ENCODE peak calls at places on chromosomes 7 and 10, in four cellular contexts. One of them, this sample, is unnamed.

GRCh38 chr10:43204394-43204942 is 62.4 kb downstream of the RASGEF1A start:
- DNase-seq in mucosa of descending colon: peak; percentile 45
- DNase-seq in neural progenitor cell: no peak
- DNase-seq in heart left ventricle: peak; percentile 16
- DNase-seq in this sample: peak; percentile 48

GRCh38 chr10:113386005-113386404 is 166.8 kb upstream of the HABP2 start:
- DNase-seq in mucosa of descending colon: no peak
- DNase-seq in neural progenitor cell: no peak
- DNase-seq in heart left ventricle: no peak
- DNase-seq in this sample: peak; percentile 73

GRCh38 chr10:101305241-101306230 is 48.4 kb upstream of the BTRC start:
- DNase-seq in mucosa of descending colon: no peak
- DNase-seq in neural progenitor cell: peak; percentile 87
- DNase-seq in heart left ventricle: no peak
- DNase-seq in this sample: no peak

GRCh38 chr7:73376671-73377412 is 48.9 kb downstream of the FKBP6 start:
- DNase-seq in mucosa of descending colon: no peak
- DNase-seq in neural progenitor cell: no peak
- DNase-seq in heart left ventricle: no peak
- DNase-seq in this sample: no peak

GRCh38 chr7:112143151-112143550 is 63.0 kb downstream of the DOCK4 start:
- DNase-seq in mucosa of descending colon: no peak
- DNase-seq in neural progenitor cell: no peak
- DNase-seq in heart left ventricle: no peak
- DNase-seq in this sample: no peak

GRCh38 chr7:98869001-98869373 is 827 bp downstream of the TMEM130 start:
- DNase-seq in mucosa of descending colon: peak; percentile 33
- DNase-seq in neural progenitor cell: no peak
- DNase-seq in heart left ventricle: no peak
- DNase-seq in this sample: no peak

GRCh38 chr7:429828-430180 is 89.8 kb downstream of the PDGFA start:
- DNase-seq in mucosa of descending colon: no peak
- DNase-seq in neural progenitor cell: no peak
- DNase-seq in heart left ventricle: no peak
- DNase-seq in this sample: no peak

GRCh38 chr10:21517134-21517982 is 8.1 kb downstream of the SKIDA1 start:
- DNase-seq in mucosa of descending colon: peak; percentile 59
- DNase-seq in neural progenitor cell: peak; percentile 86
- DNase-seq in heart left ventricle: peak; percentile 69
- DNase-seq in this sample: peak; percentile 70

GRCh38 chr10:51083280-51083986 is 9.1 kb downstream of the PRKG1 start:
- DNase-seq in mucosa of descending colon: no peak
- DNase-seq in neural progenitor cell: peak; percentile 36
- DNase-seq in heart left ventricle: no peak
- DNase-seq in this sample: no peak

GRCh38 chr7:127536426-127537152 is 48.8 kb downstream of the GCC1 start:
- DNase-seq in mucosa of descending colon: no peak
- DNase-seq in neural progenitor cell: peak; percentile 42
- DNase-seq in heart left ventricle: no peak
- DNase-seq in this sample: no peak

GRCh38 chr7:78006063-78006755 is 207.6 kb downstream of the PHTF2 start:
- DNase-seq in mucosa of descending colon: no peak
- DNase-seq in neural progenitor cell: peak; percentile 30
- DNase-seq in heart left ventricle: no peak
- DNase-seq in this sample: no peak

GRCh38 chr10:124739996-124740373 is 4.2 kb downstream of the FAM53B start:
- DNase-seq in mucosa of descending colon: no peak
- DNase-seq in neural progenitor cell: no peak
- DNase-seq in heart left ventricle: no peak
- DNase-seq in this sample: no peak
- H3K4me3 ChIP-seq in mucosa of descending colon: no peak overlapping the region
- H3K4me3 ChIP-seq in neural progenitor cell: peak overlapping the region; percentile 22
- H3K4me3 ChIP-seq in heart left ventricle: no peak overlapping the region
- H3K4me3 ChIP-seq in this sample: peak overlapping the region; percentile 28

GRCh38 chr10:74058658-74059057 is 60.7 kb downstream of the VCL start:
- DNase-seq in mucosa of descending colon: no peak
- DNase-seq in neural progenitor cell: peak; percentile 28
- DNase-seq in heart left ventricle: no peak
- DNase-seq in this sample: no peak
- TF ChIP-seq CTCF in mucosa of descending colon: no peak
- TF ChIP-seq CTCF in neural progenitor cell: peak; percentile 14
- TF ChIP-seq CTCF in heart left ventricle: no peak
- TF ChIP-seq CTCF in this sample: no peak

DNA sequence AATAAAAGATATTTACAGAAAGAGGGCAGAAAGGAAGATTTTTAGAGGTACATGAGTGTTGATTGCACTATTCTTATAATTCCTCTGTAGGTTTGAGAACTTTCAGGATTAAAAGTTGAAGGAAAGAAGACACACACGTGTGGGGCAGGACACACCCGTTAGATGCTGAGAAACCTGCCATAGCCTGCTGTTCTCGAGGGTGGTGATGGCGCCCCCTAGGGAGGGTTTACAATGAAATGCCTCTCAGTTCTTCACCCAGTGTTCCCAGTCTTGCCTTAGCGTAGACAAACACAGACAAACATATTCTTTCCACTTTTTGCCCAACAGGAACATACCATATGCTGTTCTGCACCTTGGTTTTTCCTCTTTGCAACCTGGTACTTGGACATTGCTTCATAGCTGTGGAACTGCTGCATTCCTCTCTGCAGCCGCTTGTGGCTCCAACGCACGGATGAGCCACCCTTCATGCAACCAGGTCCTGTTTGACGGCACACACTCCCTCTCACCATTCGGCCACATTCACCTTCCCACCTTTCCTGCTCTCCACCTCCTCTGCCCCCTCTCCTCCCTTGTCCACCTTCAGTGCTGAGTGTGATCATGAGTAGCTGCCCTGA is 23.3 kb upstream of the HSPA12A start:
- DNase-seq in mucosa of descending colon: no peak
- DNase-seq in neural progenitor cell: no peak
- DNase-seq in heart left ventricle: no peak
- DNase-seq in this sample: no peak
- H3K4me3 ChIP-seq in mucosa of descending colon: no peak overlapping the region
- H3K4me3 ChIP-seq in neural progenitor cell: no peak overlapping the region
- H3K4me3 ChIP-seq in heart left ventricle: no peak overlapping the region
- H3K4me3 ChIP-seq in this sample: no peak overlapping the region

DNA sequence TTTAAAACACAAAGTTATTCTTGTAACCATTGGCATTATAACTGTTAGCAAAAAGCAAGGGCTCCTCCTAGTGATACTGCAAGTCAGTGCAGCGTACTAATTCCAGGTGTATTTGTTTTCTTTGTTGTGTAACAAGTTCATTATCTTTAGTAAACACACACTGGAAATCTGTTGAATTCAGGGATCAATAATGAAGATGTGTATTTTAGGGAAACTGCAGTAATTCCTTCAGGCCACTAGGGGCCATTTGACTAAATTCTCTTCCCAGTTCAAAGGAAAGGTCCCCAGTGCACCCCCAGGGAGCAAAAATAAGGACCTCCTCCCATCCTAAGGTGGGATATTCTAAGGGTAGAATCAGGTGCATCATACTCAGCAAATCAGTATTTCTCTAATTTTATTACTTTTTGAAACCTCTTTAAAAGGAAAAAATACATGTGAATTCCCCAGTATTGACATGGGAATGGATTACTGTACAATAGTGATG is 158.6 kb upstream of the LYZL1 start:
- DNase-seq in mucosa of descending colon: no peak
- DNase-seq in neural progenitor cell: peak; percentile 15
- DNase-seq in heart left ventricle: no peak
- DNase-seq in this sample: no peak
- TF ChIP-seq CTCF in mucosa of descending colon: no peak
- TF ChIP-seq CTCF in neural progenitor cell: peak; percentile 75
- TF ChIP-seq CTCF in heart left ventricle: peak; percentile 49
- TF ChIP-seq CTCF in this sample: peak; percentile 62

DNA sequence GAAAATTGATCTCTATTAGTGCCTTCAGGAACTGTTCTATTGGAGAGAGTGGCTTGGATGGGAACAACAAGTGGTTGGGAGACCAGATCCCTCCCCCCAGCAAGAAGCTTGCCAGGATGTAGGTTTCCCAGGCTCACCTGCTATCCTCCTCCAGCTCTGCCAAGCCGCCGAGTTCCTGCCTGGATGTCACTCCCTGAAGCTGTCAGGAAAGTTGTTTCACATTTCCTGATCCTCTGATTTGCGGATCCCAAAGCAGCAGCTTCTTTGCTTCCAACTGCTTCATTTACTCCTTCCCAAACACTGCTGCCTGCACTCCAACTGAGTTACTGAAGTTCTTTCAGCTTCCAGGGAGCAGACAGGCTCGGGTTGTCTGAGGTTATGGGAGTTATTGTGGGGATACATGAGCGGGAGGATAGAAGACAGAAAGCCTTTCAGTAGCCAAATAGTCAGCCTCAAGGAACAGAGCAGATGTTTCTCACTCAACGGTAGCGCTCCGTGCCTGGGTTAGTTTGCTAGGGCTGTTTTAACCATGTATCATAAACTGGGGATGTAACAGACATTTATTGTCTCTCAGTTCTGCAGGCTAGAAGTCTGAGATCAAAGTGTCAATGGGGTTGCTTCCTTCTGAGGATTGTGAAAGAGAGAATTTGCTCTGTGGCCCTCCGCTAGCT is 515.9 kb downstream of the REEP3 start:
- DNase-seq in mucosa of descending colon: no peak
- DNase-seq in neural progenitor cell: no peak
- DNase-seq in heart left ventricle: peak; percentile 23
- DNase-seq in this sample: no peak
- H3K4me3 ChIP-seq in mucosa of descending colon: no peak overlapping the region
- H3K4me3 ChIP-seq in neural progenitor cell: no peak overlapping the region
- H3K4me3 ChIP-seq in heart left ventricle: no peak overlapping the region
- H3K4me3 ChIP-seq in this sample: no peak overlapping the region

GRCh38 chr10:131760416-131761166 is 140.2 kb upstream of the PPP2R2D start:
- DNase-seq in mucosa of descending colon: no peak
- DNase-seq in neural progenitor cell: peak; percentile 75
- DNase-seq in heart left ventricle: no peak
- DNase-seq in this sample: no peak

GRCh38 chr10:131757285-131758058 is 143.3 kb upstream of the PPP2R2D start:
- DNase-seq in mucosa of descending colon: no peak
- DNase-seq in neural progenitor cell: no peak
- DNase-seq in heart left ventricle: no peak
- DNase-seq in this sample: no peak

GRCh38 chr10:131759347-131759746 is 141.5 kb upstream of the PPP2R2D start:
- DNase-seq in mucosa of descending colon: no peak
- DNase-seq in neural progenitor cell: no peak
- DNase-seq in heart left ventricle: no peak
- DNase-seq in this sample: no peak

GRCh38 chr10:131758942-131759315 is 141.9 kb upstream of the PPP2R2D start:
- DNase-seq in mucosa of descending colon: no peak
- DNase-seq in neural progenitor cell: no peak
- DNase-seq in heart left ventricle: no peak
- DNase-seq in this sample: no peak

DNA sequence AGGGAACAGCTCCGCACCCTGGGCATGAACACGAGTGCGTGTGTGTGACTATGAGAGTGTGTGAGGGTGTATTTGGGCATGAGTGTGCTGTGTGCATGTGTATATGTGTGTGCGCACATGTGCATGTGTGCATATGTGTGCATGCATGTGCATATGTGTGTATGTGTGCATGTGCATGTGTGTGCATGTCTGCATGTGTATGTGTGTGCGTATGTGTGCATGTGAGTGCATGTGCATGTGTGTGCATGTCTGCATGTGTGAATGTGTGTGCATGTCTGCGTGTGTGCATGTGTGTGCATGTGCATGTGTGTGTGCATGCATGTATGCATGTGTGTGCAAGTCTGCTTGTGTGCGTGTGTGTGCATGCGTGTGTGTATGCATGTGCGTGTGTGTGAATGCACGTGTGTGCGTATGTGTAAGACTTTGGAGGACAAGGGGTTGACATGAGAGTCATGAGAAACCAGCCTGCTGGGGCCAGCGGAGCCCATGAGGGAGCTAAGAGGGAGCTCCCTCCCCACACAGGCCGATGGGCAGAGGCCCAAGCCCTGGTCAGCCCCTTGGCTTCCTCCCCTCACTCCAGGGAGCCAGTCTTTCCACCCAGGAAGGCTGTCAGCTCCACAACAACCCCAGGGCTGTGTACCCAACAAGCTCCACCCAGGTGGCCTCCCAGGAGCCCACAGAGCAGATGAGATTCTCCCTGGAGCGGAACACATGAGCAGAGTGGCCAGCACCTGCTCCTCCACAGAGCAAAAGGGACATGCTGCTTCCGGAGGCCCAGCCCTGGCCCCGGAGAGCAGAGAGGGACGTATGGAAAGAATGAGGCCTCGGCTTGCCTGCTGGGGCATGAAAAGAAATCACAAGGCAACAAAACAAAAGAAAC is 142.5 kb upstream of the PPP2R2D start:
- DNase-seq in mucosa of descending colon: no peak
- DNase-seq in neural progenitor cell: peak; percentile 47
- DNase-seq in heart left ventricle: no peak
- DNase-seq in this sample: no peak
- TF ChIP-seq CTCF in mucosa of descending colon: no peak
- TF ChIP-seq CTCF in neural progenitor cell: no peak
- TF ChIP-seq CTCF in heart left ventricle: no peak
- TF ChIP-seq CTCF in this sample: no peak

DNA sequence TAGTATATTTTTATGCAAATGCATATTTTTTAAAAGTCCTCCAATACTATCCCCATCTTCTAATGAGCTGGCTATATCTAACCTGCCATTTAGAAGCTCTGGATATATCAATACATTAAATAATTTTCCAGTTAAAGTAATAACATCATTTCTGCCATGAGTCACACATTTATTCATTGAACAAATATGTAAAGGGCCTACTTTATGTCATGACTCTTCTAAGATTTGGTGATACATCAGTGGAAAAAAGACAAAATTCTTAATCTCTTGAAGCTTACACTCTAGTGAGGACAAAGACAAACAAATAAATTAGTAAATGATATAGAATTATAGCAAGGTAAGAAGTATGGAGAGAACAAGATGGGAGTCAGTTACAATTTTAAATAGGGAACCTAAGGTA is 716.8 kb upstream of the LRRTM3 start:
- DNase-seq in mucosa of descending colon: no peak
- DNase-seq in neural progenitor cell: no peak
- DNase-seq in heart left ventricle: no peak
- DNase-seq in this sample: no peak
- H3K4me3 ChIP-seq in mucosa of descending colon: no peak overlapping the region
- H3K4me3 ChIP-seq in neural progenitor cell: no peak overlapping the region
- H3K4me3 ChIP-seq in heart left ventricle: no peak overlapping the region
- H3K4me3 ChIP-seq in this sample: no peak overlapping the region

DNA sequence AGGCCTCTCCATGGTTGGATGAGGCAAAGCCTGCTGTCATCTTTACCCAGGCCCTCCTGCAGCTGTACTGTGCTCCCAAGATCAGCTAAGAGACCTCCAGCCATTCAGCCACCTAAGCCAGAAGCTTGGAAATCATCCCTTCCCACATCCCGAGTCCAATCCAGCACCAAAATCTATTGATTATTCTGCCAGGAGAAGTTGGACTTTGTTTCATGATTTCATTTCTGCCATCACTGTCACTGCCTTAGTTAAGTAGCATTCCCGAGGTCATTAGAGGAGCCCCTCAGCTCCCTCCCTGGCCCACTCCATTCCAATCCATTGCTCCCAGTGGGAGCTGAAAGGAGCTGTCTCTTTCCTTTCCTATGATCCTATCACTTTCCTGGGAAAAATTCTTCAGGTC is 14.1 kb downstream of the AKR1E2 start:
- DNase-seq in mucosa of descending colon: no peak
- DNase-seq in neural progenitor cell: no peak
- DNase-seq in heart left ventricle: no peak
- DNase-seq in this sample: no peak
- TF ChIP-seq CTCF in mucosa of descending colon: no peak
- TF ChIP-seq CTCF in neural progenitor cell: no peak
- TF ChIP-seq CTCF in heart left ventricle: no peak
- TF ChIP-seq CTCF in this sample: no peak